ENCODE peak calls at places on chromosomes 2 and 18, in ten cellular contexts. E is NCI-H446 treated with DMSO at 0.1 percent for 48 hours; J is astrocyte; W is stimulated activated CD8-positive, alpha-beta memory T cell treated with anti-CD3 and anti-CD28 coated beads, Interleukin-15, amount 100 ng/mL, for 24 hours; A is HTR-8/SVneo; F is BJ; O is endothelial cell; I is neural crest cell; H is AG04449; L is HS-27A. S is an unnamed sample.

GRCh38 chr2:74481961-74482800 is 617 bp downstream of the CCDC142 start:
- DNase-seq in E (no peak), J (no peak), W (no peak), A (peak), F (no peak), O (peak), I (no peak), H (no peak), L (no peak), S (no peak)

GRCh38 chr18:3104190-3105054 is 91.5 kb upstream of the LPIN2 start:
- DNase-seq in E (no peak), J (peak), W (no peak), A (peak), F (no peak), O (no peak), I (no peak), H (no peak), L (no peak), S (no peak)

GRCh38 chr2:217950401-217950871 is 52.4 kb downstream of the TNS1 start:
- DNase-seq in E (no peak), J (no peak), W (no peak), A (no peak), F (no peak), O (no peak), I (no peak), H (no peak), L (no peak), S (no peak)

GRCh38 chr2:129881786-129882396 is 97.6 kb upstream of the RAB6C start:
- DNase-seq in E (no peak), J (no peak), W (no peak), A (no peak), F (no peak), O (no peak), I (no peak), H (no peak), L (no peak), S (no peak)

GRCh38 chr2:2057125-2057721 is 273.9 kb downstream of the MYT1L start:
- DNase-seq in E (no peak), J (peak), W (no peak), A (no peak), F (no peak), O (peak), I (no peak), H (no peak), L (no peak), S (no peak)

GRCh38 chr2:42918671-42919335 is 126.4 kb upstream of the HAAO start:
- DNase-seq in E (no peak), J (no peak), W (no peak), A (no peak), F (peak), O (no peak), I (no peak), H (no peak), L (no peak), S (no peak)

GRCh38 chr18:49174478-49174877 is 223.7 kb upstream of the SMAD7 start:
- DNase-seq in E (no peak), J (peak), W (no peak), A (no peak), F (no peak), O (no peak), I (no peak), H (peak), L (no peak), S (no peak)

GRCh38 chr2:238100049-238100820 is at the start of gene ESPNL:
- DNase-seq in E (no peak), J (no peak), W (no peak), A (no peak), F (no peak), O (no peak), I (no peak), H (no peak), L (no peak), S (no peak)

GRCh38 chr2:85727798-85728197 is 26.0 kb upstream of the ATOH8 start:
- DNase-seq in E (no peak), J (no peak), W (no peak), A (no peak), F (no peak), O (no peak), I (no peak), H (no peak), L (no peak), S (no peak)

GRCh38 chr2:229798446-229799147 is 84.2 kb upstream of the DNER start:
- DNase-seq in E (no peak), J (peak), W (no peak), A (no peak), F (no peak), O (no peak), I (no peak), H (no peak), L (no peak), S (no peak)

GRCh38 chr18:36124841-36125240 is 4.3 kb downstream of the SLC39A6 start:
- DNase-seq in E (no peak), J (no peak), W (no peak), A (no peak), F (no peak), O (no peak), I (no peak), H (no peak), L (no peak), S (no peak)

GRCh38 chr2:193382583-193382982 is 1187.8 kb upstream of the TMEFF2 start:
- DNase-seq in E (no peak), J (no peak), W (no peak), A (no peak), F (no peak), O (no peak), I (no peak), H (no peak), L (no peak), S (no peak)

GRCh38 chr2:182652326-182652725 is 63.7 kb upstream of the DNAJC10 start:
- DNase-seq in E (no peak), J (no peak), W (no peak), A (no peak), F (no peak), O (no peak), I (no peak), H (no peak), L (no peak), S (no peak)

GRCh38 chr2:7467782-7468447 is 550.7 kb downstream of the RNF144A start:
- DNase-seq in E (no peak), J (no peak), W (no peak), A (no peak), F (no peak), O (no peak), I (no peak), H (no peak), L (no peak), S (no peak)

GRCh38 chr18:76988827-76989646 is 143.5 kb downstream of the MBP start:
- DNase-seq in E (no peak), J (no peak), W (no peak), A (no peak), F (no peak), O (no peak), I (no peak), H (no peak), L (no peak), S (no peak)

GRCh38 chr2:121282800-121283382 is 2.1 kb downstream of the TFCP2L1 start:
- DNase-seq in E (no peak), J (no peak), W (no peak), A (no peak), F (no peak), O (no peak), I (no peak), H (no peak), L (no peak), S (no peak)

GRCh38 chr2:28972778-28973335 is 8.2 kb upstream of the TOGARAM2 start:
- DNase-seq in E (no peak), J (no peak), W (no peak), A (no peak), F (no peak), O (no peak), I (no peak), H (no peak), L (no peak), S (no peak)

GRCh38 chr2:238989484-238989883 is 141.6 kb downstream of the TWIST2 start:
- DNase-seq in E (no peak), J (no peak), W (no peak), A (no peak), F (no peak), O (no peak), I (no peak), H (no peak), L (no peak), S (no peak)

GRCh38 chr2:102603904-102604303 is 15.4 kb upstream of the SLC9A2 start:
- DNase-seq in E (no peak), J (no peak), W (no peak), A (no peak), F (no peak), O (no peak), I (no peak), H (no peak), L (no peak), S (no peak)

GRCh38 chr2:198231562-198231961 is 427.2 kb downstream of the PLCL1 start:
- DNase-seq in E (no peak), J (no peak), W (no peak), A (no peak), F (no peak), O (no peak), I (no peak), H (no peak), L (no peak), S (no peak)

GRCh38 chr18:8706545-8706980 is 1.2 kb downstream of the MTCL1 start:
- DNase-seq in E (no peak), J (no peak), W (no peak), A (no peak), F (no peak), O (no peak), I (no peak), H (no peak), L (no peak), S (no peak)

GRCh38 chr18:9854801-9855676 is 30.7 kb upstream of the TXNDC2 start:
- DNase-seq in E (no peak), J (no peak), W (no peak), A (no peak), F (no peak), O (no peak), I (no peak), H (no peak), L (no peak), S (no peak)

GRCh38 chr2:189109921-189110397 is 69.6 kb downstream of the COL5A2 start:
- DNase-seq in E (no peak), J (peak), W (no peak), A (no peak), F (no peak), O (no peak), I (no peak), H (no peak), L (no peak), S (no peak)

GRCh38 chr2:71690876-71691275 is 237.5 kb downstream of the DYSF start:
- DNase-seq in E (no peak), J (no peak), W (no peak), A (no peak), F (no peak), O (no peak), I (no peak), H (no peak), L (no peak), S (no peak)

GRCh38 chr2:43312751-43313641 is 86.6 kb upstream of the ZFP36L2 start:
- DNase-seq in E (no peak), J (peak), W (no peak), A (peak), F (peak), O (no peak), I (no peak), H (peak), L (no peak), S (no peak)

GRCh38 chr2:186544255-186544675 is 45.6 kb upstream of the ITGAV start:
- DNase-seq in E (no peak), J (peak), W (no peak), A (peak), F (peak), O (no peak), I (no peak), H (no peak), L (peak), S (no peak)

GRCh38 chr2:26852405-26853348 is 4.7 kb downstream of the DPYSL5 start:
- DNase-seq in E (no peak), J (no peak), W (no peak), A (no peak), F (no peak), O (no peak), I (no peak), H (no peak), L (no peak), S (no peak)

GRCh38 chr2:220533485-220533884 is 906.1 kb downstream of the SLC4A3 start:
- DNase-seq in E (no peak), J (peak), W (no peak), A (peak), F (no peak), O (peak), I (no peak), H (no peak), L (no peak), S (no peak)

GRCh38 chr2:202950592-202950991 is 38.5 kb downstream of the CARF start:
- DNase-seq in E (no peak), J (no peak), W (no peak), A (no peak), F (no peak), O (no peak), I (no peak), H (no peak), L (no peak), S (no peak)

GRCh38 chr2:105369777-105370690 is 28.8 kb downstream of the FHL2 start:
- DNase-seq in E (peak), J (peak), W (peak), A (peak), F (no peak), O (peak), I (peak), H (no peak), L (no peak), S (peak)

GRCh38 chr2:54663424-54664030 is 59.9 kb upstream of the EML6 start:
- DNase-seq in E (no peak), J (no peak), W (no peak), A (no peak), F (no peak), O (no peak), I (no peak), H (no peak), L (no peak), S (no peak)

GRCh38 chr2:39024833-39025232 is 96.0 kb downstream of the SOS1 start:
- DNase-seq in E (no peak), J (peak), W (no peak), A (no peak), F (no peak), O (no peak), I (no peak), H (no peak), L (no peak), S (no peak)

GRCh38 chr18:67514901-67515540 is 1.5 kb downstream of the DSEL start:
- DNase-seq in E (no peak), J (no peak), W (no peak), A (no peak), F (no peak), O (no peak), I (no peak), H (no peak), L (no peak), S (no peak)

GRCh38 chr2:54176577-54176976 is 61.2 kb downstream of the ACYP2 start:
- DNase-seq in E (no peak), J (peak), W (no peak), A (peak), F (no peak), O (peak), I (peak), H (no peak), L (peak), S (no peak)

GRCh38 chr2:161049571-161049970 is 110.7 kb upstream of the TANK start:
- DNase-seq in E (no peak), J (no peak), W (no peak), A (no peak), F (no peak), O (no peak), I (no peak), H (no peak), L (no peak), S (no peak)

GRCh38 chr2:16931441-16931840 is 265.8 kb upstream of the CYRIA start:
- DNase-seq in E (no peak), J (no peak), W (no peak), A (no peak), F (no peak), O (no peak), I (no peak), H (no peak), L (no peak), S (no peak)